ENCODE peak calls at places on chromosomes 12 and 14, in six cellular contexts. One of them, this sample, is unnamed.

GRCh38 chr14:58777541-58777979 is 139.8 kb downstream of the DACT1 start:
- DNase-seq in esophagus squamous epithelium: no peak
- DNase-seq in A549: no peak
- DNase-seq in cardiac muscle cell: no peak
- DNase-seq in hepatocyte: no peak
- DNase-seq in IMR-90: peak; percentile 76
- DNase-seq in this sample: no peak

GRCh38 chr12:72742560-72742959 is 470.4 kb downstream of the TRHDE start:
- DNase-seq in hepatocyte: no peak
- DNase-seq in A549: no peak
- DNase-seq in IMR-90: no peak
- DNase-seq in esophagus squamous epithelium: no peak
- DNase-seq in cardiac muscle cell: no peak
- DNase-seq in this sample: no peak

GRCh38 chr12:124861492-124861891 is 2.2 kb downstream of the SCARB1 start:
- DNase-seq in esophagus squamous epithelium: no peak
- DNase-seq in cardiac muscle cell: no peak
- DNase-seq in A549: no peak
- DNase-seq in hepatocyte: peak; percentile 4
- DNase-seq in IMR-90: no peak
- DNase-seq in this sample: peak; percentile 28

GRCh38 chr14:92456215-92457017 is 57.2 kb upstream of the RIN3 start:
- DNase-seq in A549: peak; percentile 53
- DNase-seq in IMR-90: peak; percentile 70
- DNase-seq in esophagus squamous epithelium: no peak
- DNase-seq in hepatocyte: peak; percentile 83
- DNase-seq in cardiac muscle cell: peak; percentile 83
- DNase-seq in this sample: peak; percentile 80

GRCh38 chr14:56117765-56118610 is at the start of gene PELI2:
- DNase-seq in A549: peak; percentile 33
- DNase-seq in hepatocyte: peak; percentile 88
- DNase-seq in IMR-90: peak; percentile 73
- DNase-seq in cardiac muscle cell: peak; percentile 84
- DNase-seq in esophagus squamous epithelium: peak; percentile 34
- DNase-seq in this sample: peak; percentile 63

GRCh38 chr12:28033538-28033915 is 61.0 kb upstream of the PTHLH start:
- DNase-seq in cardiac muscle cell: no peak
- DNase-seq in A549: no peak
- DNase-seq in hepatocyte: no peak
- DNase-seq in IMR-90: peak; percentile 74
- DNase-seq in esophagus squamous epithelium: no peak
- DNase-seq in this sample: no peak

GRCh38 chr14:58815046-58815701 is 177.4 kb downstream of the DACT1 start:
- DNase-seq in hepatocyte: no peak
- DNase-seq in esophagus squamous epithelium: no peak
- DNase-seq in A549: no peak
- DNase-seq in IMR-90: peak; percentile 50
- DNase-seq in cardiac muscle cell: no peak
- DNase-seq in this sample: no peak

GRCh38 chr12:58413794-58414193 is 472.4 kb downstream of the ATP23 start:
- DNase-seq in cardiac muscle cell: no peak
- DNase-seq in A549: no peak
- DNase-seq in esophagus squamous epithelium: no peak
- DNase-seq in IMR-90: peak; percentile 69
- DNase-seq in hepatocyte: peak; percentile 48
- DNase-seq in this sample: no peak

GRCh38 chr12:22064968-22065367 is 18.9 kb downstream of the CMAS start:
- DNase-seq in A549: no peak
- DNase-seq in cardiac muscle cell: no peak
- DNase-seq in IMR-90: no peak
- DNase-seq in esophagus squamous epithelium: no peak
- DNase-seq in hepatocyte: no peak
- DNase-seq in this sample: no peak

GRCh38 chr12:6215932-6216494 is 15.8 kb downstream of the CD9 start:
- DNase-seq in esophagus squamous epithelium: no peak
- DNase-seq in hepatocyte: peak; percentile 81
- DNase-seq in A549: peak; percentile 98
- DNase-seq in IMR-90: peak; percentile 33
- DNase-seq in cardiac muscle cell: no peak
- DNase-seq in this sample: no peak

GRCh38 chr14:100679707-100680438 is 46.8 kb upstream of the DLK1 start:
- DNase-seq in esophagus squamous epithelium: no peak
- DNase-seq in cardiac muscle cell: peak; percentile 60
- DNase-seq in IMR-90: peak; percentile 73
- DNase-seq in A549: no peak
- DNase-seq in hepatocyte: peak; percentile 90
- DNase-seq in this sample: no peak

GRCh38 chr12:91349451-91349850 is 166.8 kb upstream of the DCN start:
- DNase-seq in IMR-90: peak; percentile 49
- DNase-seq in A549: no peak
- DNase-seq in esophagus squamous epithelium: no peak
- DNase-seq in cardiac muscle cell: no peak
- DNase-seq in hepatocyte: no peak
- DNase-seq in this sample: no peak

GRCh38 chr12:120702629-120703028 is 7.6 kb upstream of the UNC119B start:
- DNase-seq in hepatocyte: no peak
- DNase-seq in cardiac muscle cell: no peak
- DNase-seq in IMR-90: no peak
- DNase-seq in esophagus squamous epithelium: no peak
- DNase-seq in A549: no peak
- DNase-seq in this sample: no peak

GRCh38 chr14:50452979-50453705 is 56.5 kb upstream of the CDKL1 start:
- DNase-seq in cardiac muscle cell: no peak
- DNase-seq in hepatocyte: peak; percentile 8
- DNase-seq in esophagus squamous epithelium: no peak
- DNase-seq in A549: no peak
- DNase-seq in IMR-90: peak; percentile 86
- DNase-seq in this sample: no peak

GRCh38 chr14:75822522-75823288 is 159.1 kb downstream of the TGFB3 start:
- DNase-seq in IMR-90: peak; percentile 85
- DNase-seq in cardiac muscle cell: no peak
- DNase-seq in esophagus squamous epithelium: no peak
- DNase-seq in A549: no peak
- DNase-seq in hepatocyte: no peak
- DNase-seq in this sample: no peak

GRCh38 chr14:69612014-69612758 is 790 bp downstream of the SUSD6 start:
- DNase-seq in A549: peak; percentile 27
- DNase-seq in esophagus squamous epithelium: no peak
- DNase-seq in hepatocyte: no peak
- DNase-seq in IMR-90: peak; percentile 23
- DNase-seq in cardiac muscle cell: no peak
- DNase-seq in this sample: no peak

GRCh38 chr12:93704122-93704521 is 26.9 kb downstream of the CRADD start:
- DNase-seq in cardiac muscle cell: no peak
- DNase-seq in A549: no peak
- DNase-seq in hepatocyte: no peak
- DNase-seq in IMR-90: no peak
- DNase-seq in esophagus squamous epithelium: no peak
- DNase-seq in this sample: no peak

GRCh38 chr12:95529693-95530225 is 21.5 kb downstream of the USP44 start:
- DNase-seq in hepatocyte: no peak
- DNase-seq in esophagus squamous epithelium: no peak
- DNase-seq in IMR-90: no peak
- DNase-seq in A549: no peak
- DNase-seq in cardiac muscle cell: no peak
- DNase-seq in this sample: no peak
- TF ChIP-seq CTCF in hepatocyte: no peak
- TF ChIP-seq CTCF in esophagus squamous epithelium: no peak
- TF ChIP-seq CTCF in IMR-90: no peak
- TF ChIP-seq CTCF in A549: no peak
- TF ChIP-seq CTCF in cardiac muscle cell: no peak
- TF ChIP-seq CTCF in this sample: no peak

DNA sequence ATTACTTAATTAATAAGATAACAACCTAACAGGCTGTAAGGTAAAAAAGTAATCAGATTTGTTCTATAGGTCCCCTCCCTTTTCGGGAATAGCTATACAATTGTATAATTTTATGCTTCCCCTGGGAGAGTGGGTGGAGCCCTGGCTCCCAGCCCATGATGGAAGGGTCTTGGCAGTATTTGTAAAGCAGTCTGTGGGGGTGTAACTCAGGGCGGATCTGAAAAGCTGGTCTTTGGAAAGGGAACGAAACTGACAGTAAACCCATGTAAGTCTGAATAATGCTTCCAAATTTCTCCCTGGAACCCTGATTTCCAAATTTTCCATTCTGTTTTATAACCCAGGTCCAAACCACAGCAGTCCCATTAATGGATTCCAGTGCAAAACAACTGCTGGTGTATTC is 110.4 kb downstream of the DAD1 start:
- DNase-seq in A549: no peak
- DNase-seq in hepatocyte: peak; percentile 26
- DNase-seq in cardiac muscle cell: no peak
- DNase-seq in esophagus squamous epithelium: no peak
- DNase-seq in IMR-90: no peak
- DNase-seq in this sample: no peak
- H3K27ac ChIP-seq in A549: no peak overlapping the region
- H3K27ac ChIP-seq in hepatocyte: no peak overlapping the region
- H3K27ac ChIP-seq in cardiac muscle cell: no peak overlapping the region
- H3K27ac ChIP-seq in esophagus squamous epithelium: no peak overlapping the region
- H3K27ac ChIP-seq in IMR-90: no peak overlapping the region
- H3K27ac ChIP-seq in this sample: no peak overlapping the region

DNA sequence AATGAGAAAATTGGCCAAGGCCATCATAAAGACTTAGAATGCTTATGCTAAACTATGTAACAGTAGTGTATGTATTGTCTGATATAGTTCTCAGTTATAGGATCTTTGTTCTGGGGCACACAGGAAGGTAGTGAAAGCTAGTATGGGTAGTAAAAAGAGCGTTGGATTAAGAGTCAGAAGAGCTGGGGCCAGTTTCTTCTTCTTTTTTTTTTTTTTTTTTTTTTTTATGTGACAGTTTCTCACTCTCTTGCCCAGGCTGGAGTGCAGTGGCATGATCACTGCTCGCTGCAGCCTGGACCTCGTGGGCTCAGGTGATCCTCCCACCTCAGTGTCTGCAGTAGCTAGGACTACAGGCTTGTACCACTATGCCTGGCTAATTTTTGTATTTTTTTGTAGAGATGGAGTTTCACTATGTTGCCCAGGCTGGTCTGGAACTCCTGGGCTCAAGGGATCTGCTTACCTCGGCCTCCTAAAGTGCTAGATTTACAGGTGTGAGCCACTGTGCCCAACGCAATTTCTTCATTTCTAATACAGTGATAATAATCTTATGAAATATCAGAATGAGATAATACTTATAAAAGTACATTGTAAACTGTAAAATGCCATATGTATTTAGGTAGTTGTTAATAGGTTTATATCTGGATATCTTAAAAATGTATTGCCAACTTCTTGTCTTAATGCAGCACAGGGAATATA is 7.4 kb downstream of the MDM2 start:
- DNase-seq in IMR-90: no peak
- DNase-seq in hepatocyte: no peak
- DNase-seq in A549: no peak
- DNase-seq in esophagus squamous epithelium: no peak
- DNase-seq in cardiac muscle cell: no peak
- DNase-seq in this sample: no peak
- H3K4me3 ChIP-seq in IMR-90: no peak overlapping the region
- H3K4me3 ChIP-seq in hepatocyte: no peak overlapping the region
- H3K4me3 ChIP-seq in A549: no peak overlapping the region
- H3K4me3 ChIP-seq in esophagus squamous epithelium: no peak overlapping the region
- H3K4me3 ChIP-seq in cardiac muscle cell: no peak overlapping the region
- H3K4me3 ChIP-seq in this sample: no peak overlapping the region

DNA sequence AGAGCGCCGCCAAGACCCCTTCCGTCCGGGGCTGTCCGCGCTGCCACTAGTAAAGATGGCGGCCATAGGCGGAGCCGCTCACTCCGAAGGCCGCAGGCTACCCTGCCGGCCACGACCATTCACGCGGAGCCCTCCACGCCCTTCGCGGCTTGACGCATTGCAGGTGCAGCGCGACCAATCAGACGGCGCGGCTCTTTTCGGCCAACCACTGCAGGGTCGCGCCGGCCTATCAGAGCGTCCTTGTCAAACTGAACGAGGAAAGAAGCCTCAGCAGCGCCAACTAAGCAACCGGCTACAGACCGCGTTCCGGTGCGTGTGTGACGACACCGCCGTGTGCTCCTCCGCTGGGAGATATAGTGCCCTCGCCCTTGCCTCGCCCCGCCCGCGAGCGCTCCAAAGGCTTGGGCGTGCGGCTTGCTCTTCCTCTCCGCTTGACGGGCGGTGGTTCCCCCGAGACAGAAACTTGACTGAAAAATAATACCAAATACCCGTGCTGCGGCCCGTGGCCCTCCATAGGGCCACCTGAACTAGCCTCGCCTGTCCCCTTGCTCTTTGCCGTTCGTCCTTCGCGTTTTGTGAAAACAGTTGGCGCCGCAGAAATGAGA is 13.6 kb upstream of the CALM1 start:
- DNase-seq in esophagus squamous epithelium: peak; percentile 93
- DNase-seq in A549: peak; percentile 97
- DNase-seq in cardiac muscle cell: peak; percentile 100
- DNase-seq in IMR-90: peak; percentile 100
- DNase-seq in hepatocyte: peak; percentile 100
- DNase-seq in this sample: peak; percentile 99
- TF ChIP-seq CTCF in esophagus squamous epithelium: no peak
- TF ChIP-seq CTCF in A549: no peak
- TF ChIP-seq CTCF in cardiac muscle cell: peak; percentile 12
- TF ChIP-seq CTCF in IMR-90: peak; percentile 4
- TF ChIP-seq CTCF in hepatocyte: no peak
- TF ChIP-seq CTCF in this sample: no peak

GRCh38 chr12:53659011-53659551 is 16.8 kb downstream of the ATP5MC2 start:
- DNase-seq in IMR-90: peak; percentile 88
- DNase-seq in esophagus squamous epithelium: no peak
- DNase-seq in cardiac muscle cell: no peak
- DNase-seq in A549: peak; percentile 25
- DNase-seq in hepatocyte: peak; percentile 68
- DNase-seq in this sample: no peak
- H3K27ac ChIP-seq in IMR-90: peak overlapping the region; percentile 91
- H3K27ac ChIP-seq in esophagus squamous epithelium: peak overlapping the region; percentile 53
- H3K27ac ChIP-seq in cardiac muscle cell: peak overlapping the region; percentile 67
- H3K27ac ChIP-seq in A549: peak overlapping the region; percentile 86
- H3K27ac ChIP-seq in hepatocyte: peak overlapping the region; percentile 90
- H3K27ac ChIP-seq in this sample: no peak overlapping the region

DNA sequence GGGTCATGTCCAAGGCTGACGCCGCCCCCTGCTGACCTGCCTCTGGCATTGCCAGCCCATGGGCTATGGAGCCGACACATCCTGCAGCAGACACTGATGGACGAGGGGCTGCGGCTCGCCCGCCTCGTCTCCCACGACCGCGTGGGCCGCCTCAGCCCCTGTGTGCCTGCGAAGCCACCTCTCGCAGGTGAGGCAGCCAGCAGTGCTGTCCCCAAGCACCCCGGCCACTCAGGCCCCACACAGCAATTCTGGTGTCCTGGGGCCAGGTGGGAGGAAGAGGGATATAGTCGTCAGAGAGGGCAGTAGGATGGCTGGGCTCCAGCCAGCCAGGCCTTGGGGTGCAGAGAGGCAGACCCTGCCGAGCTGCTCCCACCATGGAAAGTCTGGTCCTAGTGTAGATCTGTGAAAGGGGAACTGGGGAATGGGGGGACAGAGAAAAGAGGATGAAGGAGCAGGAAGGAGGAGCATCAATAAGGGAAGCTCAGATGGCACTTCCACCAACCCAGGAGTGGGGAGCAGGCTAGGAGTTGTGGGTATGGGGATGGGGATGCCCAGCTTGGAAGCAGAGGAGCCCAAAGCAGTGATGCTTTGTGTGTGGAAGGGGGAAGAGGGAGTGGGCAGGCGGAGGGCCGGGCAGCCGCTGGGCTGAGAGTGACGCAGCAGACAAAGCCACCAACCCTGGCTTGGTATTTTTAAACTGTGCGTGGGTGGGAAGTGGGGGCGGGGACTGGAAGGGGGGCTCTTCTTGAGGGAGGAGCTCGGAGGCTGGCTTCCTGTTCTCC is 4.7 kb downstream of the NAB2 start:
- DNase-seq in IMR-90: peak; percentile 90
- DNase-seq in hepatocyte: peak; percentile 77
- DNase-seq in cardiac muscle cell: peak; percentile 70
- DNase-seq in esophagus squamous epithelium: no peak
- DNase-seq in A549: peak; percentile 64
- DNase-seq in this sample: peak; percentile 75
- H3K4me3 ChIP-seq in IMR-90: peak overlapping the region; percentile 5
- H3K4me3 ChIP-seq in hepatocyte: no peak overlapping the region
- H3K4me3 ChIP-seq in cardiac muscle cell: no peak overlapping the region
- H3K4me3 ChIP-seq in esophagus squamous epithelium: no peak overlapping the region
- H3K4me3 ChIP-seq in A549: no peak overlapping the region
- H3K4me3 ChIP-seq in this sample: no peak overlapping the region

This sample was measured in WERI-Rb-1.